ENCODE peak calls at places on chromosome 10, in eight cellular contexts. X, Z, V, F, O, P, W and D are unnamed samples.

GRCh38 chr10:110410329-110411046 is 87.2 kb upstream of the DUSP5 start:
- DNase-seq in X (no peak), Z (no peak), V (peak; percentile 88), F (no peak), O (no peak), P (no peak), W (peak; percentile 94), D (no peak)

GRCh38 chr10:95447733-95448132 is 113.4 kb downstream of the SORBS1 start:
- DNase-seq in X (no peak), Z (no peak), V (no peak), F (no peak), O (no peak), P (no peak), W (peak; percentile 82), D (no peak)

GRCh38 chr10:17758896-17759295 is 6.9 kb downstream of the TMEM236 start:
- DNase-seq in X (no peak), Z (no peak), V (no peak), F (no peak), O (no peak), P (no peak), W (no peak), D (no peak)

GRCh38 chr10:35092851-35093250 is 2.7 kb upstream of the CUL2 start:
- DNase-seq in X (no peak), Z (no peak), V (no peak), F (no peak), O (no peak), P (no peak), W (no peak), D (no peak)

GRCh38 chr10:21261705-21262285 is 263.7 kb downstream of the SKIDA1 start:
- DNase-seq in X (no peak), Z (peak; percentile 22), V (no peak), F (no peak), O (no peak), P (no peak), W (no peak), D (no peak)

GRCh38 chr10:64134676-64135075 is 613.5 kb downstream of the REEP3 start:
- DNase-seq in X (no peak), Z (no peak), V (no peak), F (no peak), O (no peak), P (no peak), W (no peak), D (no peak)

GRCh38 chr10:4704034-4704545 is 121.9 kb upstream of the AKR1E2 start:
- DNase-seq in X (no peak), Z (no peak), V (no peak), F (no peak), O (no peak), P (no peak), W (peak; percentile 95), D (no peak)

GRCh38 chr10:79431422-79431821 is 14.0 kb downstream of the ZCCHC24 start:
- DNase-seq in X (no peak), Z (no peak), V (no peak), F (no peak), O (no peak), P (no peak), W (no peak), D (no peak)

GRCh38 chr10:46536781-46537180 is 19.7 kb downstream of the GPRIN2 start:
- DNase-seq in X (no peak), Z (no peak), V (no peak), F (no peak), O (no peak), P (no peak), W (no peak), D (no peak)

GRCh38 chr10:4270116-4270515 is 485.1 kb upstream of the KLF6 start:
- DNase-seq in X (no peak), Z (no peak), V (no peak), F (no peak), O (no peak), P (no peak), W (peak; percentile 84), D (no peak)

GRCh38 chr10:91541481-91541880 is 91.4 kb downstream of the PPP1R3C start:
- DNase-seq in X (no peak), Z (no peak), V (no peak), F (no peak), O (no peak), P (no peak), W (peak; percentile 84), D (no peak)

GRCh38 chr10:95864906-95865813 is 42.6 kb upstream of the CC2D2B start:
- DNase-seq in X (peak; percentile 28), Z (peak; percentile 72), V (no peak), F (no peak), O (peak; percentile 82), P (no peak), W (peak; percentile 90), D (peak; percentile 64)

GRCh38 chr10:133158756-133159610 is 1.0 kb upstream of the KNDC1 start:
- DNase-seq in X (no peak), Z (peak; percentile 57), V (no peak), F (no peak), O (peak; percentile 73), P (no peak), W (peak; percentile 26), D (peak; percentile 23)

GRCh38 chr10:93319096-93319495 is 163.0 kb downstream of the MYOF start:
- DNase-seq in X (no peak), Z (no peak), V (no peak), F (no peak), O (no peak), P (no peak), W (no peak), D (no peak)

GRCh38 chr10:43969506-43969905 is 320.8 kb upstream of the ZNF32 start:
- DNase-seq in X (no peak), Z (no peak), V (no peak), F (no peak), O (no peak), P (no peak), W (no peak), D (no peak)

GRCh38 chr10:132518572-132519381 is 18.8 kb upstream of the INPP5A start:
- DNase-seq in X (no peak), Z (peak; percentile 59), V (no peak), F (no peak), O (peak; percentile 91), P (no peak), W (no peak), D (no peak)

GRCh38 chr10:52332815-52333214 is 18.7 kb downstream of the DKK1 start:
- DNase-seq in X (no peak), Z (no peak), V (no peak), F (no peak), O (no peak), P (no peak), W (peak; percentile 33), D (no peak)

GRCh38 chr10:110336111-110336721 is 31.5 kb upstream of the SMNDC1 start:
- DNase-seq in X (no peak), Z (peak; percentile 78), V (no peak), F (no peak), O (peak; percentile 64), P (no peak), W (peak; percentile 96), D (peak; percentile 35)

GRCh38 chr10:132679217-132679595 is 106.7 kb downstream of the NKX6-2 start:
- DNase-seq in X (no peak), Z (no peak), V (peak; percentile 73), F (no peak), O (no peak), P (no peak), W (no peak), D (no peak)

GRCh38 chr10:129372168-129372567 is 94.9 kb upstream of the MGMT start:
- DNase-seq in X (no peak), Z (no peak), V (no peak), F (no peak), O (no peak), P (no peak), W (no peak), D (no peak)

GRCh38 chr10:7659560-7659959 is 7.2 kb downstream of the ITIH5 start:
- DNase-seq in X (no peak), Z (no peak), V (no peak), F (no peak), O (no peak), P (no peak), W (no peak), D (no peak)